ENCODE peak calls at places on chromosomes 4 and X, in nine cellular contexts. X, Q, O, J, C, Z, S, W and M are unnamed samples.

GRCh38 chr4:169870507-169870906 is 112.8 kb upstream of the HPF1 start:
- DNase-seq in X (no peak), Q (no peak), O (no peak), J (no peak), C (no peak), Z (no peak), S (no peak), W (no peak), M (no peak)

GRCh38 chrX:136275553-136275952 is 24.4 kb upstream of the MAP7D3 start:
- DNase-seq in X (no peak), Q (no peak), O (no peak), J (no peak), C (peak; percentile 26), Z (no peak), S (no peak), W (no peak), M (no peak)

GRCh38 chrX:56397636-56398035 is 165.5 kb downstream of the KLF8 start:
- DNase-seq in X (no peak), Q (no peak), O (no peak), J (no peak), C (no peak), Z (no peak), S (no peak), W (no peak), M (no peak)

GRCh38 chr4:7506119-7506518 is 71.4 kb upstream of the PSAPL1 start:
- DNase-seq in X (no peak), Q (no peak), O (no peak), J (no peak), C (no peak), Z (no peak), S (no peak), W (no peak), M (no peak)

GRCh38 chrX:81336455-81337144 is 134.7 kb downstream of the SH3BGRL start:
- DNase-seq in X (no peak), Q (no peak), O (no peak), J (no peak), C (no peak), Z (no peak), S (no peak), W (no peak), M (no peak)

GRCh38 chr4:140260227-140260626 is 106.2 kb upstream of the MAML3 start:
- DNase-seq in X (no peak), Q (no peak), O (no peak), J (no peak), C (no peak), Z (no peak), S (no peak), W (peak; percentile 41), M (peak; percentile 40)

GRCh38 chrX:1649623-1650022 is 34.8 kb downstream of the ASMT start:
- DNase-seq in X (no peak), Q (no peak), O (no peak), J (no peak), C (no peak), Z (no peak), S (no peak), W (no peak), M (no peak)

GRCh38 chrX:8731579-8732395 is at the start of gene ANOS1:
- DNase-seq in X (no peak), Q (no peak), O (peak; percentile 45), J (peak; percentile 35), C (no peak), Z (peak; percentile 17), S (no peak), W (no peak), M (peak; percentile 13)

GRCh38 chrX:70444326-70445196 is at the start of gene DLG3:
- DNase-seq in X (peak; percentile 22), Q (no peak), O (peak; percentile 40), J (no peak), C (no peak), Z (no peak), S (no peak), W (no peak), M (peak; percentile 57)

GRCh38 chr4:181968371-181968770 is 274.8 kb upstream of the TENM3 start:
- DNase-seq in X (no peak), Q (no peak), O (no peak), J (no peak), C (no peak), Z (no peak), S (no peak), W (no peak), M (no peak)

GRCh38 chrX:24014388-24015018 is 12.5 kb downstream of the KLHL15 start:
- DNase-seq in X (no peak), Q (no peak), O (no peak), J (no peak), C (no peak), Z (no peak), S (no peak), W (no peak), M (no peak)

GRCh38 chr4:118270492-118270891 is 82.3 kb downstream of the PRSS12 start:
- DNase-seq in X (peak; percentile 67), Q (no peak), O (no peak), J (no peak), C (no peak), Z (no peak), S (no peak), W (peak; percentile 35), M (no peak)

GRCh38 chrX:68183612-68184214 is 249.6 kb downstream of the OPHN1 start:
- DNase-seq in X (peak; percentile 44), Q (no peak), O (no peak), J (no peak), C (no peak), Z (no peak), S (no peak), W (no peak), M (no peak)

GRCh38 chrX:75045369-75045768 is 110.7 kb downstream of the ABCB7 start:
- DNase-seq in X (no peak), Q (no peak), O (no peak), J (no peak), C (no peak), Z (no peak), S (no peak), W (no peak), M (no peak)

GRCh38 chr4:148868207-148868606 is 426.0 kb upstream of the NR3C2 start:
- DNase-seq in X (no peak), Q (no peak), O (no peak), J (no peak), C (no peak), Z (no peak), S (no peak), W (no peak), M (no peak)

GRCh38 chr4:139176299-139177048 is 544 bp downstream of the ELF2 start:
- DNase-seq in X (peak; percentile 91), Q (no peak), O (peak; percentile 88), J (peak; percentile 85), C (peak; percentile 84), Z (peak; percentile 76), S (peak; percentile 93), W (peak; percentile 43), M (peak; percentile 35)

GRCh38 chrX:54357414-54358377 is at the start of gene WNK3:
- DNase-seq in X (no peak), Q (peak; percentile 13), O (peak; percentile 76), J (peak; percentile 89), C (peak; percentile 50), Z (peak; percentile 57), S (peak; percentile 84), W (no peak), M (peak; percentile 28)

GRCh38 chrX:128781506-128781905 is 729.3 kb upstream of the ACTRT1 start:
- DNase-seq in X (peak; percentile 33), Q (no peak), O (peak; percentile 39), J (no peak), C (peak; percentile 48), Z (no peak), S (no peak), W (no peak), M (peak; percentile 6)

GRCh38 chr4:43680416-43680815 is 768.2 kb downstream of the KCTD8 start:
- DNase-seq in X (no peak), Q (no peak), O (no peak), J (no peak), C (no peak), Z (no peak), S (no peak), W (no peak), M (no peak)

GRCh38 chrX:46758956-46759644 is at the start of gene SLC9A7:
- DNase-seq in X (peak; percentile 84), Q (peak; percentile 31), O (peak; percentile 83), J (peak; percentile 80), C (peak; percentile 78), Z (peak; percentile 43), S (peak; percentile 73), W (peak; percentile 59), M (no peak)
- TF ChIP-seq POLR2A in X (no peak), Q (no peak), O (no peak), J (no peak), C (no peak), Z (no peak), S (no peak), W (peak; percentile 54), M (peak; percentile 53)

DNA sequence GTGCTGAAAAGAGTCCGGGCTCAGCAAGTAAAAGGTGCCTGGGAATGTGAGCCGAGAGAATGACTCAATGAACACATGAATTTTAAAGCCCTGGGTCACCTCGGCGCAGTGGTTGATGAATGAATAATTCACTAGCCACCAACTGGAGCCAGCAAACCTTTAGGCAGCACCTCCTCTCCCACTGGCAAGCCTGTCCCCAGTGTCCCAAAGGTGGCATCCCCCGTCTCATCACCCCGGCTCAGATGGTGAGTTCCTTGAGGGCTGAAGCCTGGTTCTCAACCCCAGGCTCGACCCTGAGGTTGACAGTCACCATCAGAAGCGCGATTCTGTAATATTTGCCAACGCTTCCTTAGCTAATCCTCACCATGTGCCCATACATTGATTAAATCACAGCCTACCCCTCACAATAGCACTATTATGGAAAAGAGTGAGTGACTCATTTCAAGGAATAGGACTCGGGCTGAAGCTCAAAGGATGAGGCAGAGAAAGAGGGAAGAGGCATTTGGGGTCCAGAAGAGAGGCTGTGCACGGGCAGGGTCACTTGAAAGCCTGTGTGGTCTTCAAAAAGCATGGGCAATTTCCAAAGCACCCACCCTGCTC is 2.7 kb upstream of the CCNQ start:
- DNase-seq in X (no peak), Q (no peak), O (peak; percentile 0), J (no peak), C (no peak), Z (no peak), S (no peak), W (no peak), M (no peak)
- TF ChIP-seq POLR2A in X (no peak), Q (no peak), O (no peak), J (no peak), C (no peak), Z (no peak), S (no peak), W (no peak), M (no peak)

GRCh38 chrX:154444001-154444754 is at the start of gene FAM50A:
- DNase-seq in X (peak; percentile 55), Q (peak; percentile 87), O (peak; percentile 86), J (peak; percentile 80), C (peak; percentile 86), Z (peak; percentile 71), S (no peak), W (no peak), M (peak; percentile 47)
- TF ChIP-seq POLR2A in X (no peak), Q (no peak), O (no peak), J (peak; percentile 50), C (no peak), Z (peak; percentile 86), S (no peak), W (no peak), M (peak; percentile 28)

DNA sequence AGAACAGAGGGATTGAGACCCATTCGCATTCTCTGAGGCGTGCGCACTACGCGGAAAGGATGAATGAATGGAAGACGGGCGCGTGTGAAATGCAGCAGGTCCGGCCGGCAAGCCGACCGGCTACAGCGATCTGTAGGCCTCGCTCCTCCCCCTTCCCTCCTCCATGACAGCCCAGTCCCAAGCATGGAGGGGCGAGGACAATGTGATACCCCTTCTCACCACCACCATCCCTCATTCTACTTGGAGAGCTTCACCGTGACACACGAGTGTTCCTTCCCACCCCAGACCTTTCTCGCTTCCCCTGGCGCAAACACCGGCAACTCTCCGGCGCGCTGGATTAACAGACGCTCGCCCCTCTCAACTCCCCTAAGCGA is 815 bp downstream of the EIF4E start:
- DNase-seq in X (peak; percentile 90), Q (peak; percentile 47), O (peak; percentile 82), J (peak; percentile 58), C (peak; percentile 75), Z (no peak), S (peak; percentile 78), W (peak; percentile 64), M (peak; percentile 26)
- TF ChIP-seq POLR2A in X (peak; percentile 33), Q (peak; percentile 89), O (no peak), J (no peak), C (no peak), Z (no peak), S (no peak), W (peak; percentile 40), M (peak; percentile 50)